ENCODE peak calls at places on chromosomes 4 and X, in ten cellular contexts. X is stomach, D is K562, W is upper lobe of left lung, Q is transverse colon, Z is H1, V is GM12878, U is esophagus muscularis mucosa, A is HepG2, P is suprapubic skin. S is an unnamed sample.

GRCh38 chrX:47283015-47283771 is 50.4 kb downstream of the USP11 start:
- DNase-seq in P (no peak), A (peak), Q (no peak), Z (no peak), U (no peak), D (no peak), X (no peak), V (no peak), W (no peak), S (no peak)

GRCh38 chrX:38327007-38327774 is at the start of gene RPGR:
- DNase-seq in X (peak), A (peak), P (peak), V (peak), Q (peak), Z (peak), D (peak), W (peak), U (peak), S (peak)

GRCh38 chr4:4603592-4603991 is 61.7 kb upstream of the STX18 start:
- DNase-seq in A (no peak), Q (no peak), D (no peak), U (no peak), X (no peak), V (no peak), W (no peak), P (no peak), Z (no peak), S (no peak)

GRCh38 chr4:148649669-148650331 is 207.6 kb upstream of the NR3C2 start:
- DNase-seq in Z (no peak), V (no peak), D (no peak), A (no peak), P (no peak), Q (no peak), X (no peak), U (no peak), W (no peak), S (no peak)

GRCh38 chr4:137998666-137999429 is 243.3 kb downstream of the SLC7A11 start:
- DNase-seq in U (no peak), D (no peak), P (no peak), Q (no peak), A (no peak), V (no peak), X (no peak), Z (no peak), W (no peak), S (no peak)

GRCh38 chrX:122439836-122440235 is 744.2 kb upstream of the GRIA3 start:
- DNase-seq in V (no peak), Q (no peak), X (no peak), P (no peak), D (no peak), W (no peak), Z (no peak), U (no peak), A (no peak), S (no peak)

GRCh38 chr4:151652841-151653547 is 107.8 kb downstream of the GATB start:
- DNase-seq in W (no peak), P (no peak), V (no peak), Z (no peak), X (no peak), Q (no peak), U (no peak), D (no peak), A (no peak), S (no peak)

GRCh38 chr4:40736910-40737309 is 12.8 kb upstream of the NSUN7 start:
- DNase-seq in X (no peak), Z (no peak), D (no peak), W (no peak), V (no peak), P (no peak), Q (no peak), A (peak), U (no peak), S (no peak)

GRCh38 chrX:57282568-57282967 is 3.9 kb upstream of the FAAH2 start:
- DNase-seq in P (no peak), D (no peak), A (no peak), X (no peak), U (no peak), Z (no peak), Q (no peak), W (no peak), V (no peak), S (no peak)

GRCh38 chr4:184343400-184344177 is 125.9 kb upstream of the ENPP6 start:
- DNase-seq in W (peak), A (peak), P (no peak), Q (peak), X (peak), Z (no peak), V (peak), U (peak), D (peak), S (peak)

GRCh38 chrX:152601848-152602616 is 35.7 kb upstream of the GABRQ start:
- DNase-seq in U (no peak), D (peak), Q (no peak), A (peak), V (no peak), P (no peak), W (no peak), X (no peak), Z (no peak), S (no peak)

GRCh38 chrX:110341189-110342035 is 17.2 kb upstream of the RTL9 start:
- DNase-seq in P (no peak), U (no peak), V (no peak), A (no peak), X (no peak), W (no peak), Z (no peak), Q (no peak), D (no peak), S (no peak)

GRCh38 chr4:174716986-174717770 is 111.9 kb downstream of the GLRA3 start:
- DNase-seq in U (no peak), V (no peak), P (no peak), X (no peak), W (no peak), A (no peak), Z (no peak), D (no peak), Q (no peak), S (no peak)

GRCh38 chr4:76364763-76365162 is 56.2 kb downstream of the CCDC158 start:
- DNase-seq in Z (no peak), U (no peak), X (no peak), D (no peak), Q (no peak), P (no peak), V (no peak), W (no peak), A (no peak), S (no peak)

GRCh38 chr4:9762823-9763475 is 18.5 kb upstream of the DRD5 start:
- DNase-seq in D (peak), A (peak), W (peak), V (peak), Q (peak), U (no peak), P (no peak), Z (peak), X (peak), S (no peak)

GRCh38 chr4:149344436-149344835 is 471.2 kb downstream of the IQCM start:
- DNase-seq in A (no peak), W (no peak), V (no peak), Q (no peak), P (no peak), D (no peak), U (no peak), X (no peak), Z (no peak), S (no peak)

GRCh38 chr4:2948895-2949781 is 14.1 kb downstream of the NOP14 start:
- DNase-seq in X (peak), P (no peak), Z (no peak), V (no peak), W (no peak), A (no peak), U (no peak), D (no peak), Q (no peak), S (peak)

GRCh38 chr4:7199129-7199725 is 6.9 kb downstream of the SORCS2 start:
- DNase-seq in D (no peak), X (no peak), P (no peak), W (peak), U (no peak), Z (no peak), A (no peak), V (no peak), Q (no peak), S (no peak)

GRCh38 chr4:7763788-7764187 is 175.9 kb downstream of the AFAP1 start:
- DNase-seq in X (no peak), W (no peak), Q (no peak), D (no peak), A (no peak), P (no peak), Z (no peak), U (no peak), V (no peak), S (no peak)

GRCh38 chrX:55908685-55909212 is 191.2 kb downstream of the RRAGB start:
- DNase-seq in A (no peak), W (no peak), X (no peak), V (no peak), P (no peak), D (no peak), Z (no peak), U (no peak), Q (peak), S (no peak)

GRCh38 chrX:30957753-30958152 is 68.7 kb upstream of the TAB3 start:
- DNase-seq in A (peak), X (no peak), W (no peak), Z (no peak), Q (no peak), P (no peak), D (no peak), U (no peak), V (no peak), S (no peak)

GRCh38 chrX:117995378-117995777 is 121.2 kb downstream of the KLHL13 start:
- DNase-seq in U (no peak), A (no peak), V (no peak), Q (no peak), D (no peak), W (no peak), Z (no peak), X (no peak), P (no peak), S (no peak)

GRCh38 chrX:123184858-123185251 is 777 bp downstream of the GRIA3 start:
- DNase-seq in Q (no peak), D (no peak), P (peak), W (no peak), V (no peak), X (no peak), U (no peak), A (no peak), Z (no peak), S (no peak)

GRCh38 chrX:29687687-29688086 is 527.7 kb upstream of the MAGEB2 start:
- DNase-seq in Q (no peak), A (no peak), V (no peak), U (no peak), D (no peak), X (no peak), Z (no peak), P (no peak), W (no peak), S (no peak)

GRCh38 chrX:53723381-53723780 is 36.9 kb upstream of the HUWE1 start:
- DNase-seq in Z (no peak), D (no peak), A (no peak), V (no peak), U (no peak), W (no peak), Q (no peak), P (no peak), X (no peak), S (no peak)

GRCh38 chrX:7330971-7331746 is 183.2 kb upstream of the PUDP start:
- DNase-seq in W (no peak), Q (no peak), D (no peak), U (no peak), Z (no peak), A (no peak), X (no peak), P (no peak), V (no peak), S (no peak)

GRCh38 chr4:84035568-84035967 is 463.5 kb downstream of the NKX6-1 start:
- DNase-seq in P (no peak), A (no peak), X (no peak), V (no peak), D (no peak), Q (no peak), U (no peak), Z (no peak), W (no peak), S (no peak)

GRCh38 chrX:9291666-9292065 is 173.2 kb upstream of the TBL1X start:
- DNase-seq in P (no peak), A (no peak), D (no peak), V (no peak), W (no peak), U (no peak), Z (no peak), X (no peak), Q (no peak), S (no peak)

GRCh38 chrX:39470588-39471155 is 627.1 kb downstream of the BCOR start:
- DNase-seq in X (no peak), D (no peak), P (no peak), W (no peak), U (no peak), Z (no peak), V (no peak), A (no peak), Q (peak), S (peak)

GRCh38 chrX:40104649-40105015 is 6.9 kb upstream of the BCOR start:
- DNase-seq in Z (no peak), U (no peak), P (no peak), A (no peak), V (no peak), X (peak), W (peak), Q (peak), D (no peak), S (peak)

GRCh38 chr4:169033660-169034059 is 23.6 kb upstream of the CBR4 start:
- DNase-seq in A (no peak), Z (no peak), W (no peak), D (peak), Q (no peak), P (no peak), U (no peak), V (no peak), X (no peak), S (no peak)

GRCh38 chrX:104253567-104254441 is 929 bp downstream of the ESX1 start:
- DNase-seq in D (no peak), X (no peak), U (no peak), Q (no peak), P (no peak), A (no peak), Z (no peak), V (no peak), W (no peak), S (no peak)

GRCh38 chrX:43176686-43177085 is 398.7 kb upstream of the PPP1R2C start:
- DNase-seq in W (no peak), X (no peak), Q (no peak), Z (no peak), V (no peak), P (no peak), A (peak), U (no peak), D (no peak), S (no peak)

GRCh38 chr4:183989471-183989870 is 84.4 kb downstream of the STOX2 start:
- DNase-seq in Q (no peak), Z (no peak), A (no peak), P (no peak), D (no peak), V (no peak), U (no peak), W (no peak), X (no peak), S (no peak)

GRCh38 chrX:65668362-65669310 is 1.2 kb downstream of the MSN start:
- DNase-seq in Q (peak), V (peak), A (no peak), U (no peak), X (peak), Z (no peak), W (peak), D (peak), P (peak), S (peak)

GRCh38 chr4:6767725-6768538 is 14.6 kb upstream of the KIAA0232 start:
- DNase-seq in Q (peak), U (no peak), P (no peak), Z (no peak), D (no peak), V (no peak), W (no peak), A (peak), X (no peak), S (peak)

GRCh38 chrX:129779747-129780146 is at the start of gene SASH3:
- DNase-seq in X (peak), W (peak), V (no peak), Z (no peak), D (no peak), A (no peak), U (no peak), P (no peak), Q (peak), S (peak)
- TF ChIP-seq POLR2A in X (no peak), W (peak), V (peak), Z (no peak), D (no peak), A (no peak), U (no peak), P (no peak), Q (peak), S (no peak)

GRCh38 chr4:176209535-176209934 is 14.2 kb upstream of the SPATA4 start:
- DNase-seq in Z (no peak), A (no peak), X (no peak), Q (no peak), D (no peak), W (no peak), V (no peak), U (no peak), P (no peak), S (no peak)

GRCh38 chr4:176205299-176205698 is 9.9 kb upstream of the SPATA4 start:
- DNase-seq in X (no peak), P (no peak), A (no peak), Q (no peak), W (no peak), U (no peak), Z (no peak), D (no peak), V (no peak), S (no peak)

GRCh38 chr4:176207839-176208238 is 12.5 kb upstream of the SPATA4 start:
- DNase-seq in D (no peak), Q (no peak), V (no peak), Z (no peak), W (no peak), X (no peak), A (no peak), P (no peak), U (no peak), S (no peak)

GRCh38 chr4:176210579-176211296 is 15.4 kb upstream of the SPATA4 start:
- DNase-seq in D (no peak), Z (no peak), U (no peak), P (no peak), A (no peak), X (no peak), W (no peak), Q (no peak), V (no peak), S (no peak)

DNA sequence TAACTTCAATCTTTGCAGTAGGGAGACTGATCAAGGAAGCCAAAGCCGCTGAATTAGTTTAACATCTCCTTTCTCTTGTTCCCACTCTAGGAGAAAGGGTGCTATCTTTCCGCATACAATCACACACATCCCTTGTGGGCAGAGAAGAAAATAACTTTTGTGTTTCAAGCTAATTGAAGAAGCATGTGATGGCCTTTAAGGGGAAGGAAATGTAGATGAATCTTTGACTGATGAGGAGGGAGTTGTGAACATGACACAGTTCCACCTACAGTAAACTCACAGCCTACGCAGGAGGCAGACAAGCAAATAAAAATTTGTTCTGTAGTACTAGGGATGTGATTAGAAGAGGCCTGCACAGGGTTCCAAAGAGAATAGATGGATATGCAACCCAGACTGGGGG is 14.7 kb upstream of the SPATA4 start:
- DNase-seq in W (no peak), Z (no peak), U (no peak), A (no peak), V (no peak), X (no peak), P (no peak), D (no peak), Q (no peak), S (no peak)
- TF ChIP-seq EP300 in W (no peak), Z (no peak), U (no peak), A (no peak), V (no peak), X (no peak), P (no peak), D (no peak), Q (no peak), S (no peak)

DNA sequence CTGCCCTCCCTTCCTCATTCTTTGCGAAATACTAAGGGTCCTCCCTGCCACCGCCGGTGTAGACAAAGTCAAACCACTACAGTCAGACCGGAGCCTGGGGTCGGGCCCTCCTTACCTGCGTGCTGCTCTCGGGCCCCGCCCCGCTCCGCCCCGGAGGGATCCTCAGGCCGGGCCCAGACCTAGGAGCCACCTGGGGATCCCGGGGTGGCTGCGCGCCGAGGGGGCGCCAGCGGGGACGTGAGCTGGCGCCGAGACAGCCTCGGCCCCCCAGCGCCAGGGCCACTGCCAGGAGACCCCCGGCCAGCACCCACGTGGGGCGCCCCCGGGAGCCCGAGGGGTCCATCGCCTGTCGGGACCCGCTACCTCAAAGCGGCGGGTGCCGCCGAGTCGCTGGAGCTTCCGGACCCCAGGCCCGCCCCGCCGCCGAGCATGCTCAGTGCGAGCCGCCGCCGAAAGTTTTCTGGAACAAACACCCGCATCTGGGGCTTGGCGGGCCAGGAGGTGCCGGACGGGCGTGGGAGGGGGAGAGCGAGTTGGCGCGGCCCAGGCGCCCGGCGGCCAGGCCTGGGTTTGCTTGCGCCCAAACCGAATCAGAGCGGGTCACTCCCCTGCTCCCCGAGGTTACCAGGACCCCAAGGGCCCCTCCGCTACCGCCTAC is at the start of gene EVC2:
- DNase-seq in D (peak), Q (peak), A (no peak), W (peak), Z (no peak), U (no peak), P (peak), V (no peak), X (peak), S (peak)
- TF ChIP-seq POLR2AphosphoS5 in D (no peak), Q (no peak), A (no peak), W (peak), Z (no peak), U (peak), P (no peak), V (no peak), X (no peak), S (peak)

DNA sequence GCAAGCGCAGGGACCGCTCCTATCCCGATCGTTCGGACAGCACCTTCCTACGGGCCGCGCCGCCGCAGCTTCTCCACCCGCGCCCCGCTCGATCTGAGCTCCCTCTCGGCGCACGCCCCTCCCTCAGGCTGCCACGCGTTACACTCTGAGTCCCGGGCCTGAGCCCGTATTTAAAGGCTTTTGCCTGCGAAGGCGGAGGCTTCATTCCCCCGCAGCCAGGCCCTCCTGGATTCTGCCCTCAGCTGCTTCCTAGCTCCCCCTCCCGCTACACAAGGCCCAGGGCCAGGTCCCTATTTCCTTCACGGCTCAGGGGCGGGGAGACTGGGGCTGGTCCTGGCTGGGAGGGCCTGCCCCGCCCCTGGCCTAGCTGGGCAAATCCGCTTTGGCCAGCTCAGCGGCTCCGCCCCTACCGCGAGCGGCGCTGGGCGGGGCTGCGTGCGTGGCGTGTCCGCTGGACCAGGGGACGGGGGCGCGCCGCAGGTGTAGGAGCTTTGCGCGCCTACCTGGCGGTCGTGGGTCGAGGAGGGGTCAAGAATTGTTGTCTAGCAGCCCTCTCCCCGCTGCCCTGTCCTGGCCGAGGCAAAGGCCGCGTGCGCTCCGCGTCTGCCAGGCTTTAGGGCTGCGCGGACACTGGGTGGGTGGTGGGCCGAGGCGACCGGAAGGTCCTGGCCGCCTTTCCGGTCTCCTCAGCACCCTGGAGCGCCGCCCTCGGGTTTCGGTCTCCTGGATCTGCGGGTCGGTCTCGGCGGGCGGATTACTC is at the start of gene UGDH:
- DNase-seq in U (peak), Q (peak), X (peak), A (peak), P (peak), V (peak), Z (peak), D (peak), W (peak), S (peak)
- TF ChIP-seq POLR2A in U (peak), Q (peak), X (peak), A (peak), P (peak), V (peak), Z (peak), D (peak), W (peak), S (peak)

GRCh38 chr4:27604692-27605091 is 744.1 kb downstream of the STIM2 start:
- DNase-seq in V (no peak), D (no peak), Z (no peak), Q (no peak), W (no peak), X (no peak), P (no peak), U (no peak), A (no peak), S (no peak)
- TF ChIP-seq EP300 in V (no peak), D (no peak), Z (no peak), Q (no peak), W (no peak), X (no peak), P (no peak), U (no peak), A (no peak), S (no peak)